ENCODE peak calls at places on chromosomes 7 and 10, in six cellular contexts. One of them, this sample, is unnamed.

GRCh38 chr10:116182426-116182825 is 90.6 kb downstream of the GFRA1 start:
- DNase-seq in HepG2: no peak
- DNase-seq in GM12878: no peak
- DNase-seq in A549: no peak
- DNase-seq in endothelial cell of umbilical vein: no peak
- DNase-seq in K562: no peak
- DNase-seq in this sample: no peak

GRCh38 chr7:36630112-36630650 is 94.1 kb downstream of the AOAH start:
- DNase-seq in K562: no peak
- DNase-seq in endothelial cell of umbilical vein: no peak
- DNase-seq in GM12878: no peak
- DNase-seq in HepG2: no peak
- DNase-seq in A549: no peak
- DNase-seq in this sample: no peak

GRCh38 chr7:133782470-133782869 is 344.7 kb upstream of the LRGUK start:
- DNase-seq in K562: no peak
- DNase-seq in endothelial cell of umbilical vein: no peak
- DNase-seq in A549: no peak
- DNase-seq in HepG2: no peak
- DNase-seq in GM12878: no peak
- DNase-seq in this sample: no peak

GRCh38 chr7:135744938-135745701 is 3.5 kb downstream of the FAM180A start:
- DNase-seq in K562: no peak
- DNase-seq in GM12878: no peak
- DNase-seq in A549: no peak
- DNase-seq in endothelial cell of umbilical vein: peak; percentile 24
- DNase-seq in HepG2: no peak
- DNase-seq in this sample: no peak

GRCh38 chr10:132667613-132668394 is 118.1 kb downstream of the NKX6-2 start:
- DNase-seq in A549: peak; percentile 21
- DNase-seq in K562: no peak
- DNase-seq in GM12878: no peak
- DNase-seq in HepG2: no peak
- DNase-seq in endothelial cell of umbilical vein: peak; percentile 63
- DNase-seq in this sample: no peak

GRCh38 chr10:76883596-76883995 is 754.0 kb downstream of the KCNMA1 start:
- DNase-seq in HepG2: no peak
- DNase-seq in K562: no peak
- DNase-seq in GM12878: no peak
- DNase-seq in endothelial cell of umbilical vein: no peak
- DNase-seq in A549: no peak
- DNase-seq in this sample: no peak

GRCh38 chr7:30984359-30985107 is 20.8 kb downstream of the GHRHR start:
- DNase-seq in GM12878: no peak
- DNase-seq in HepG2: no peak
- DNase-seq in K562: no peak
- DNase-seq in A549: no peak
- DNase-seq in endothelial cell of umbilical vein: peak; percentile 43
- DNase-seq in this sample: peak; percentile 73

GRCh38 chr10:90342480-90342879 is 515.4 kb downstream of the HTR7 start:
- DNase-seq in K562: no peak
- DNase-seq in A549: no peak
- DNase-seq in HepG2: no peak
- DNase-seq in endothelial cell of umbilical vein: no peak
- DNase-seq in GM12878: no peak
- DNase-seq in this sample: no peak

GRCh38 chr10:115856580-115856979 is 416.4 kb downstream of the GFRA1 start:
- DNase-seq in GM12878: no peak
- DNase-seq in A549: no peak
- DNase-seq in K562: no peak
- DNase-seq in endothelial cell of umbilical vein: no peak
- DNase-seq in HepG2: no peak
- DNase-seq in this sample: no peak

GRCh38 chr7:141073641-141074161 is at the start of gene TMEM178B:
- DNase-seq in K562: no peak
- DNase-seq in GM12878: no peak
- DNase-seq in endothelial cell of umbilical vein: no peak
- DNase-seq in A549: no peak
- DNase-seq in HepG2: no peak
- DNase-seq in this sample: no peak
- TF ChIP-seq MYC in K562: no peak
- TF ChIP-seq MYC in GM12878: no peak
- TF ChIP-seq MYC in endothelial cell of umbilical vein: no peak
- TF ChIP-seq MYC in A549: no peak
- TF ChIP-seq MYC in HepG2: no peak
- TF ChIP-seq MYC in this sample: no peak

DNA sequence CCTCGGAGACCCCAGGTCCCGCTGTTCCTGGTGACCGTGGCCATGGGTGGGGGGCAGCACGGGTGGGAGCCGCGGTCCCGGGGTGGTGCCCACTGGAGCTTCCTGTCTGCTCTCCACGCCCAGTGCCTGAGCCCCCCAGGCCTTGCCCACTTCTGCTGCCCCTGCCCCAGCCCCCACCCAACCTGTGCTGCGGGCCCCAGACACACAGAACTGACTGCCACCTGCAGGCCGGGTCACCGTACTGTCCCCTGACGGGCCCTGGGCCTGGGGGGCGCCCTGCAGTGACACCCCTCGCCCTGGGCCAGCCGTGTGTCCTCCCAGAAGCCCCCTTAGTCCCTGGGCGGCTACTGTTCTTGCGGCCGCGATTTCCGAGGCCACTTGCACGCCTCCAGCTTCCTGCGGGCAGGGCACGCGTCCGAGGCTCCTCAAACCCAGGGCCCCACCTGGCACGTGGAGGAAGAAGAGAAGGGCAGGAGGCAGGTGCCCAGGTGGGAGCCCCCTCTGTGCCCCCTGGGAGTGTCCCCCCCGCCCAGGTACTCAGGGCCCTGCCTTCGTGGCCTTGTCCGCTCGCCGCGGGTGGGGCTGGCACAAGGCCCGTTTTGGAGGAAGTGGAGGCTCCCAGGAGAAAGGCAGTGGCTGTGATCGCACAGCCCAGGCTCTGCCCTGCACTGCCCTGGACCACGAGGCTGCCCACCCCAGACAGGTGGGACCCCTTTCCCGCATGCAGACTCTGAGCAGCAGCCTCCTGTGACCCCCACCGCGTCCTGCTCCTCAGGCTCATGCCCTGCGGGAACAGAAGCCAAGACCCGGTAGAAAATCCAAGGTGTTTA is 10.4 kb downstream of the TMEM184A start:
- DNase-seq in GM12878: no peak
- DNase-seq in endothelial cell of umbilical vein: no peak
- DNase-seq in HepG2: no peak
- DNase-seq in A549: no peak
- DNase-seq in K562: no peak
- DNase-seq in this sample: no peak
- TF ChIP-seq POLR2A in GM12878: no peak
- TF ChIP-seq POLR2A in endothelial cell of umbilical vein: no peak
- TF ChIP-seq POLR2A in HepG2: no peak
- TF ChIP-seq POLR2A in A549: no peak
- TF ChIP-seq POLR2A in K562: no peak
- TF ChIP-seq POLR2A in this sample: no peak

GRCh38 chr7:44984478-44984758 is 5.6 kb upstream of the MYO1G start:
- DNase-seq in GM12878: no peak
- DNase-seq in endothelial cell of umbilical vein: no peak
- DNase-seq in K562: no peak
- DNase-seq in HepG2: no peak
- DNase-seq in A549: no peak
- DNase-seq in this sample: no peak

GRCh38 chr7:44982535-44982923 is 3.7 kb upstream of the MYO1G start:
- DNase-seq in A549: no peak
- DNase-seq in endothelial cell of umbilical vein: no peak
- DNase-seq in GM12878: no peak
- DNase-seq in K562: no peak
- DNase-seq in HepG2: no peak
- DNase-seq in this sample: peak; percentile 60

GRCh38 chr7:44981035-44981706 is 2.4 kb upstream of the MYO1G start:
- DNase-seq in K562: no peak
- DNase-seq in A549: no peak
- DNase-seq in GM12878: no peak
- DNase-seq in endothelial cell of umbilical vein: no peak
- DNase-seq in HepG2: no peak
- DNase-seq in this sample: peak; percentile 77

GRCh38 chr7:44983742-44984477 is 5.1 kb upstream of the MYO1G start:
- DNase-seq in HepG2: no peak
- DNase-seq in endothelial cell of umbilical vein: no peak
- DNase-seq in A549: no peak
- DNase-seq in K562: no peak
- DNase-seq in GM12878: no peak
- DNase-seq in this sample: peak; percentile 36

DNA sequence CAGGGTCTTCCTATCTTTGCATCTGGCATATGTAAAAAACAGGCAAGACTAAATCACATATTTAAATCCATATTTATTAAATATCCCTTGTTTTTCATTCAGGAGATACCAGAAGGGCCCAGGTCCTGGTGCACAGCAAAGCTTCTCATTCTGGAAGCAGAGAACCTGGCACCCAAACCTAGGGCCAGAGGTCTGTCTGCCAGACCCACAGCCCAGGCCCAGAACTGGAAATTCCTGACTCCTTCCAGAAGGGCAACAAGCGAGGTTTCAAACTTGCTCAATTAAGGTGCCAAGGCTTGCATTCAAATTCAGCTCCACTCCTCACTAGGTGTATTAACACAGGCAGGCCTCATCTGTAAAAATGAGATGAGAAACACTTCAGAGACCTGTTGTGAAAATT is 4.2 kb upstream of the MYO1G start:
- DNase-seq in A549: no peak
- DNase-seq in GM12878: no peak
- DNase-seq in endothelial cell of umbilical vein: no peak
- DNase-seq in K562: no peak
- DNase-seq in HepG2: no peak
- DNase-seq in this sample: no peak
- H3K4me3 ChIP-seq in A549: no peak overlapping the region
- H3K4me3 ChIP-seq in GM12878: peak overlapping the region; percentile 93
- H3K4me3 ChIP-seq in endothelial cell of umbilical vein: no peak overlapping the region
- H3K4me3 ChIP-seq in K562: no peak overlapping the region
- H3K4me3 ChIP-seq in HepG2: no peak overlapping the region
- H3K4me3 ChIP-seq in this sample: peak overlapping the region; percentile 90

DNA sequence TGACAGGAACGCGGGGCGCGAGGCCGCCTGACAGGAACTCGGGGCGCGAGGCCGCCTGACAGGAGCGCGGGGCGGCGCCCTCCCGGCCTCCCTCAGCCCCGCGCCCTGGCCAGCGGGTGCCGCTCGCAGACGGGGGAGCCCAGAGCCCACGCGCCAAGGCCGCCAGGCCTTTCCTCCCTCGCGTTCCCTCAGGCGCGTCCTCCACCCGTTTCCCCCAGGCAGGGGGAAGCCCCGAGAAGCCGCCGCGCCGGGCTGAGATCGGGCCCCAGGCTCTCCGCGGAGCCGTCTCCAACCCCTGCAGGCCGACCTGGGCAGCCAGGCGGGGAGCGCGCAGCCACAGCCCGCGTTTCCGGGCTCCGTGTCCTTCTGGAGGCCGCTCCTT is 17.8 kb downstream of the PTPRN2 start:
- DNase-seq in endothelial cell of umbilical vein: no peak
- DNase-seq in K562: no peak
- DNase-seq in HepG2: no peak
- DNase-seq in GM12878: no peak
- DNase-seq in A549: no peak
- DNase-seq in this sample: no peak
- TF ChIP-seq MYC in endothelial cell of umbilical vein: no peak
- TF ChIP-seq MYC in K562: no peak
- TF ChIP-seq MYC in HepG2: no peak
- TF ChIP-seq MYC in GM12878: no peak
- TF ChIP-seq MYC in A549: no peak
- TF ChIP-seq MYC in this sample: no peak

DNA sequence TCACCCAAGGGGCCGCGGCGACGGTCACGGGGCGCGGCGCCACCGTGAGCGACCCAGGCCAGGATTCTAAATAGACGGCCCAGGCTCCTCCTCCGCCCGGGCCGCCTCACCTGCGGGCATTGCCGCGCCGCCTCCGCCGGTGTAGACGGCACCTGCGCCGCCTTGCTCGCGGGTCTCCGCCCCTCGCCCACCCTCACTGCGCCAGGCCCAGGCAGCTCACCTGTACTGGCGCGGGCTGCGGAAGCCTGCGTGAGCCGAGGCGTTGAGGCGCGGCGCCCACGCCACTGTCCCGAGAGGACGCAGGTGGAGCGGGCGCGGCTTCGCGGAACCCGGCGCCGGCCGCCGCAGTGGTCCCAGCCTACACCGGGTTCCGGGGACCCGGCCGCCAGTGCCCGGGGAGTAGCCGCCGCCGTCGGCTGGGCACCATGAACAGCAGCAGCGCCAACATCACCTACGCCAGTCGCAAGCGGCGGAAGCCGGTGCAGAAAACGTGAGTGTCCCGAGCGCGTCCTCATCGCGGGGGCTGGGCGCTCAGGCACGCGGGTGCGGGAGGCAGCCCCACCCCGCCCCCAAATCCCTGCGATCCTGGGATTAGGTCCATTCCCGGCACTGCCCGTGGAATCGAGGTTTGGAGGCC is 506 bp downstream of the AHR start:
- DNase-seq in GM12878: no peak
- DNase-seq in endothelial cell of umbilical vein: no peak
- DNase-seq in K562: no peak
- DNase-seq in HepG2: no peak
- DNase-seq in A549: peak; percentile 39
- DNase-seq in this sample: peak; percentile 68
- TF ChIP-seq POLR2A in GM12878: no peak
- TF ChIP-seq POLR2A in endothelial cell of umbilical vein: no peak
- TF ChIP-seq POLR2A in K562: no peak
- TF ChIP-seq POLR2A in HepG2: no peak
- TF ChIP-seq POLR2A in A549: no peak
- TF ChIP-seq POLR2A in this sample: peak; percentile 10

DNA sequence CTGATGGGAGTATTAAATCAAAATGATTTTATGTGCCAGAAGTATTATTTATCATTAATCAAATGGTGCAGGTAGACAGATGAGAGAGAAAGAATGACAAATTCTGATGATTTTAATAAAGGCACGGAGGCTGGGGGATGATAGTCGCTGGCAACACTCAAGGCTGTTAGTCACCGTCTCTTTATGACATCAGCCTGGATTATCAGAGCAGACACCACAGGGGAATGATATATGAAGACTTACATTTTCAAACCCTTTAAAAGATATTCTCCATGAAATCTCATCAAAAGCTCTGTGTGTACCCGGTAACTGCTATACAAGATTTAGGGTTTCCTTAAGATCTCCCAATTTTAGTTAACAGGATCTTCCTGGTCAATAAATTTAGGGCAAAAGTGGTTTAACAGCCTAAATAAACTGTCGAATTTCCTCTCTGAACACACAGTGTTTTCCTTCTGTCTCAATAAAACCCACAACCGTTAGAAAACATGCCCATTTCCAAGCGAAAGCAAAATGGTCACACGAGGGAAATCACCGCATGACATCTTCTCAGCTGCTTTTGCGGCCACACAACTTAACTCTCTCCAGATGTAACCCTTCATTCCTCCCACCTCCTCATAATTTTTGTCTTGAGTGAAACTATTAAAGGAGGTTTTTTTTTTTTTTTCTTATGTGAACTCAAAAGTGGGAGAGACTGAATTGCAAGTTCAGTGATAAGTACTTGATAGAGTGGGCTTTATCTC is 133.2 kb upstream of the FAM171A1 start:
- DNase-seq in endothelial cell of umbilical vein: no peak
- DNase-seq in K562: peak; percentile 20
- DNase-seq in HepG2: no peak
- DNase-seq in GM12878: no peak
- DNase-seq in A549: no peak
- DNase-seq in this sample: no peak
- H3K4me3 ChIP-seq in endothelial cell of umbilical vein: no peak overlapping the region
- H3K4me3 ChIP-seq in K562: no peak overlapping the region
- H3K4me3 ChIP-seq in HepG2: no peak overlapping the region
- H3K4me3 ChIP-seq in GM12878: no peak overlapping the region
- H3K4me3 ChIP-seq in A549: no peak overlapping the region
- H3K4me3 ChIP-seq in this sample: no peak overlapping the region

GRCh38 chr7:128833148-128833938 is 3.1 kb downstream of the FLNC start:
- DNase-seq in endothelial cell of umbilical vein: peak; percentile 98
- DNase-seq in GM12878: no peak
- DNase-seq in K562: peak; percentile 92
- DNase-seq in HepG2: no peak
- DNase-seq in A549: no peak
- DNase-seq in this sample: peak; percentile 90
- TF ChIP-seq MYC in endothelial cell of umbilical vein: no peak
- TF ChIP-seq MYC in GM12878: no peak
- TF ChIP-seq MYC in K562: no peak
- TF ChIP-seq MYC in HepG2: no peak
- TF ChIP-seq MYC in A549: no peak
- TF ChIP-seq MYC in this sample: no peak